ENCODE peak calls at places on chromosomes 4 and X, in six cellular contexts. V, W, O, R, S and Y are unnamed samples.

GRCh38 chr4:76699911-76700310 is 198.0 kb downstream of the SOWAHB start:
- DNase-seq in V (no peak), W (no peak), O (no peak), R (no peak), S (no peak), Y (no peak)

GRCh38 chr4:109184421-109184956 is 118.0 kb downstream of the COL25A1 start:
- DNase-seq in V (no peak), W (no peak), O (no peak), R (no peak), S (no peak), Y (no peak)

GRCh38 chrX:51747671-51748070 is 4.4 kb downstream of the GSPT2 start:
- DNase-seq in V (no peak), W (no peak), O (no peak), R (no peak), S (no peak), Y (no peak)

GRCh38 chr4:1060121-1060520 is 48.7 kb downstream of the FGFRL1 start:
- DNase-seq in V (no peak), W (no peak), O (no peak), R (no peak), S (no peak), Y (no peak)

GRCh38 chrX:44872319-44872816 is 620 bp upstream of the KDM6A start:
- DNase-seq in V (no peak), W (no peak), O (peak; percentile 3), R (peak; percentile 41), S (no peak), Y (peak; percentile 60)

GRCh38 chr4:88881227-88881569 is 175.8 kb downstream of the FAM13A start:
- DNase-seq in V (no peak), W (no peak), O (no peak), R (no peak), S (no peak), Y (no peak)

GRCh38 chr4:28007693-28008092 is 1147.1 kb downstream of the STIM2 start:
- DNase-seq in V (no peak), W (no peak), O (no peak), R (no peak), S (no peak), Y (peak; percentile 31)

GRCh38 chr4:100254237-100254636 is 64.0 kb upstream of the DDIT4L start:
- DNase-seq in V (no peak), W (no peak), O (no peak), R (no peak), S (no peak), Y (no peak)

GRCh38 chr4:151110236-151110635 is 10.8 kb downstream of the RPS3A start:
- DNase-seq in V (no peak), W (no peak), O (no peak), R (no peak), S (no peak), Y (no peak)

GRCh38 chr4:76611611-76612010 is 176.6 kb downstream of the SHROOM3 start:
- DNase-seq in V (no peak), W (no peak), O (no peak), R (no peak), S (no peak), Y (no peak)

GRCh38 chrX:46611658-46612362 is 38.2 kb downstream of the CHST7 start:
- DNase-seq in V (no peak), W (peak; percentile 56), O (peak; percentile 2), R (no peak), S (no peak), Y (no peak)

GRCh38 chrX:116267511-116268040 is 97.0 kb downstream of the AGTR2 start:
- DNase-seq in V (no peak), W (no peak), O (no peak), R (no peak), S (no peak), Y (no peak)

GRCh38 chr4:173835863-173836262 is 305.8 kb upstream of the HAND2 start:
- DNase-seq in V (no peak), W (no peak), O (no peak), R (peak; percentile 42), S (no peak), Y (no peak)

GRCh38 chr4:89316931-89317366 is 9.3 kb upstream of the GPRIN3 start:
- DNase-seq in V (no peak), W (no peak), O (no peak), R (no peak), S (no peak), Y (no peak)

GRCh38 chr4:6782846-6783110 is 251 bp downstream of the KIAA0232 start:
- DNase-seq in V (no peak), W (no peak), O (no peak), R (no peak), S (no peak), Y (no peak)

GRCh38 chr4:161356351-161356750 is 807.4 kb downstream of the FSTL5 start:
- DNase-seq in V (no peak), W (no peak), O (no peak), R (no peak), S (no peak), Y (no peak)

GRCh38 chr4:100306018-100306417 is 115.8 kb upstream of the DDIT4L start:
- DNase-seq in V (no peak), W (no peak), O (no peak), R (no peak), S (no peak), Y (no peak)

GRCh38 chr4:163959932-163960331 is 465.4 kb downstream of the TMA16 start:
- DNase-seq in V (no peak), W (no peak), O (no peak), R (no peak), S (no peak), Y (no peak)

GRCh38 chr4:120801171-120801758 is 121.3 kb downstream of the PRDM5 start:
- DNase-seq in V (no peak), W (no peak), O (no peak), R (no peak), S (peak; percentile 24), Y (no peak)

GRCh38 chr4:41541697-41542096 is 3.7 kb downstream of the LIMCH1 start:
- DNase-seq in V (no peak), W (no peak), O (no peak), R (peak; percentile 16), S (no peak), Y (no peak)

GRCh38 chrX:129792586-129793291 is 13.0 kb downstream of the SASH3 start:
- DNase-seq in V (no peak), W (no peak), O (no peak), R (no peak), S (no peak), Y (no peak)

GRCh38 chr4:39636786-39637185 is 1.9 kb downstream of the SMIM14 start:
- DNase-seq in V (no peak), W (no peak), O (no peak), R (no peak), S (no peak), Y (no peak)

GRCh38 chrX:121851033-121851432 is 803.6 kb downstream of the GLUD2 start:
- DNase-seq in V (no peak), W (no peak), O (no peak), R (no peak), S (peak; percentile 6), Y (no peak)

GRCh38 chr4:48343531-48343930 is 2.2 kb downstream of the SLAIN2 start:
- DNase-seq in V (no peak), W (no peak), O (no peak), R (no peak), S (no peak), Y (no peak)

GRCh38 chrX:357035-357692 is 29.5 kb downstream of the PPP2R3B start:
- DNase-seq in V (no peak), W (no peak), O (no peak), R (no peak), S (no peak), Y (no peak)

GRCh38 chr4:57214654-57215411 is 104.6 kb upstream of the IGFBP7 start:
- DNase-seq in V (no peak), W (no peak), O (no peak), R (no peak), S (no peak), Y (no peak)

GRCh38 chr4:56134272-56134671 is 185.5 kb downstream of the CEP135 start:
- DNase-seq in V (no peak), W (no peak), O (no peak), R (peak; percentile 53), S (peak; percentile 52), Y (no peak)

GRCh38 chrX:37961118-37961517 is 45.2 kb upstream of the SYTL5 start:
- DNase-seq in V (no peak), W (no peak), O (no peak), R (no peak), S (no peak), Y (no peak)

GRCh38 chr4:166128452-166128851 is 255.4 kb downstream of the TLL1 start:
- DNase-seq in V (no peak), W (no peak), O (no peak), R (no peak), S (peak; percentile 65), Y (no peak)

GRCh38 chr4:13544556-13545393 is 467 bp upstream of the NKX3-2 start:
- DNase-seq in V (peak; percentile 76), W (no peak), O (no peak), R (peak; percentile 98), S (no peak), Y (no peak)

GRCh38 chr4:53490965-53491622 is 100.2 kb downstream of the LNX1 start:
- DNase-seq in V (no peak), W (no peak), O (no peak), R (peak; percentile 79), S (peak; percentile 94), Y (no peak)

GRCh38 chr4:39259571-39260330 is 77.4 kb downstream of the WDR19 start:
- DNase-seq in V (no peak), W (no peak), O (no peak), R (no peak), S (no peak), Y (no peak)